ENCODE peak calls at places on chromosomes 11 and 22, in five cellular contexts. B is hepatocyte, H is fibroblast of lung, Z is MM.1S, O is endothelial cell of umbilical vein. C is an unnamed sample.

GRCh38 chr11:72695354-72695753 is 21.1 kb upstream of the PDE2A start:
- DNase-seq in B (no peak), H (no peak), Z (no peak), O (no peak), C (no peak)

GRCh38 chr22:49212002-49212401 is 615.7 kb downstream of the BRD1 start:
- DNase-seq in B (no peak), H (no peak), Z (no peak), O (no peak), C (no peak)

GRCh38 chr11:35029979-35030378 is 109.0 kb upstream of the CD44 start:
- DNase-seq in B (no peak), H (peak; percentile 89), Z (no peak), O (no peak), C (peak; percentile 97)

GRCh38 chr22:27420186-27420816 is 381.3 kb downstream of the MN1 start:
- DNase-seq in B (no peak), H (peak; percentile 49), Z (no peak), O (no peak), C (peak; percentile 30)

GRCh38 chr11:2590131-2590950 is 109.5 kb downstream of the KCNQ1OT1 start:
- DNase-seq in B (no peak), H (no peak), Z (no peak), O (no peak), C (no peak)

GRCh38 chr11:86099727-86100320 is 30.9 kb upstream of the PICALM start:
- DNase-seq in B (peak; percentile 26), H (no peak), Z (no peak), O (no peak), C (peak; percentile 85)

GRCh38 chr11:73372371-73372993 is 3.7 kb upstream of the RELT start:
- DNase-seq in B (no peak), H (no peak), Z (peak; percentile 87), O (peak; percentile 31), C (peak; percentile 63)

GRCh38 chr11:65398362-65398910 is 12.0 kb downstream of the FRMD8 start:
- DNase-seq in B (no peak), H (no peak), Z (no peak), O (no peak), C (no peak)

GRCh38 chr11:69859275-69859934 is 40.2 kb upstream of the FGF3 start:
- DNase-seq in B (no peak), H (no peak), Z (no peak), O (no peak), C (no peak)

GRCh38 chr11:28628412-28628811 is 520.2 kb downstream of the METTL15 start:
- DNase-seq in B (no peak), H (no peak), Z (no peak), O (no peak), C (no peak)

GRCh38 chr11:1749020-1749758 is 1.2 kb downstream of the IFITM10 start:
- DNase-seq in B (peak; percentile 69), H (no peak), Z (no peak), O (no peak), C (peak; percentile 79)

GRCh38 chr22:37061611-37062365 is 10.2 kb downstream of the KCTD17 start:
- DNase-seq in B (no peak), H (no peak), Z (no peak), O (no peak), C (no peak)

GRCh38 chr22:48857202-48857805 is 970.4 kb downstream of the BRD1 start:
- DNase-seq in B (no peak), H (no peak), Z (no peak), O (no peak), C (no peak)

GRCh38 chr22:22031571-22031970 is 49.0 kb upstream of the TOP3B start:
- DNase-seq in B (no peak), H (no peak), Z (no peak), O (no peak), C (no peak)
- H3K4me3 ChIP-seq in B (no peak overlapping the region), H (no peak overlapping the region), Z (no peak overlapping the region), O (no peak overlapping the region), C (no peak overlapping the region)

GRCh38 chr11:47986219-47986618 is 5.9 kb downstream of the PTPRJ start:
- DNase-seq in B (no peak), H (no peak), Z (no peak), O (no peak), C (no peak)

GRCh38 chr11:47989779-47990178 is 9.4 kb downstream of the PTPRJ start:
- DNase-seq in B (no peak), H (no peak), Z (no peak), O (no peak), C (no peak)

GRCh38 chr11:47987310-47987709 is 7.0 kb downstream of the PTPRJ start:
- DNase-seq in B (no peak), H (no peak), Z (no peak), O (no peak), C (no peak)

GRCh38 chr11:47986742-47987141 is 6.4 kb downstream of the PTPRJ start:
- DNase-seq in B (peak; percentile 53), H (no peak), Z (no peak), O (no peak), C (no peak)

DNA sequence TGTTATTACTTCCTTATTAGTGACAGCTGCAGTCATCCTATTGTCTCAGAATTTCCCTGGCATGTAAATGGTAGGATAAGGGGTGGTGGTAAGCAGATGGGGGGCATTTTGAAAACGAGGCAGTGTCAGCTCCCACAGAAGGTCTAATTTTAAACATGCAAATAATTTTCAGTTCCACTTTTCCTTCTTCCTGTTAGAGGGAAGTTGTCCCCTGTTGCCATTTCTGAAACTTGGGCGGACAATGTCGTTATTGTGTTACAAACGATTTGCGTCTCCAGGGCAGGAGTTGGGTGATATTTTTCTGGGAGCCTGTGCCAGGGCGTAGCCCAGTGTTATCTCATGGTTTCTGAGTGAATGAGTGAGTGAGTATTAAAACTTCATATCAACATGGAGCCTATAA is 7.4 kb downstream of the PTPRJ start:
- DNase-seq in B (no peak), H (no peak), Z (no peak), O (no peak), C (no peak)
- H3K4me2 ChIP-seq in B (no peak overlapping the region), H (no peak overlapping the region), Z (no peak overlapping the region), O (no peak overlapping the region), C (no peak overlapping the region)

DNA sequence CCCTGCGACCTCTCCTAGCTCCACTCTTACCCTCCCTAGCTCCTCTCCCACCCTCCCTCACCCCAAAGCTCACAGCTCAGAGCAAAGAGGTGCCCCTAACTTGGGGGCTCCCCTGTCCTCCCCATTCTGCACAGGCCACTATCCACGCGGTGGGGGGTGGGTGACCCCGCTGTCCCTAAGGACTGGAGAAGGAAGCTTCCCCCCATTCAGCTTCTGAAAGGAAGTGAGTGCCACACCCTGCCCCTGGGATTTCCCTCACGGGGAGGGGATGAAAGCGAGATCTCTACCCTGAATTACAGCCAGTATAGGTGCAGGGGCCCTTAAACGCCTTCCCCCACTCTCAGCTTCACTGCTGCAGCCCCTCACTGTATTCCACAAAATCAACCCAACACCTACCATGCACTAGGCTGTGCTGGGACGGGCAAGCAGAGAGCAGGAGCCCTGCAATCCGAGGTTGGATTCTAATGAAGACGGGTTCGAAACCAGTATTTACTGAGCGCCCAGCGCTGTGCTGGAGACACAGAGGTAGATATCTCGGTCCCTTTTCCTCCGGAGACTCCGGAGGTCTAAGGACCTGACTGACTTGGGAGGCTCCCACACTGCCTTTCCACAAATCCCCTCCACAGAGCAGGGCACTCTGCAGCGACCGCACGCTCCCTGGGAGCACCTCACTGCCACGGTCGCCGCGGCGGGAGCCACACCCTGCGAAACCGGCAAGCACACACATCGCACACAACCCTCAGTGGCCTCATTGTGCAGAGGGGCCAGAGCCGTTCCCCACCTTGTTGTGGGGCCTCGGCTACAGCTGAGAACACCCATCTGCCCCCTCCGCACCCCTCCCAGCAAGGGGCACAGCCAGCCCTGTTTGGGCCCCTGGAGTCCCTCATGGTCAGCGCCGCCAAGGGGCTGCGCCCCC is 1.8 kb downstream of the AHNAK start:
- DNase-seq in B (peak; percentile 55), H (no peak), Z (no peak), O (peak; percentile 29), C (peak; percentile 62)
- TF ChIP-seq EZH2 in B (no peak), H (no peak), Z (no peak), O (no peak), C (no peak)

GRCh38 chr11:32434387-32435151 is 770 bp downstream of the WT1 start:
- DNase-seq in B (no peak), H (no peak), Z (no peak), O (no peak), C (no peak)

GRCh38 chr11:32433249-32434115 is 1.9 kb downstream of the WT1 start:
- DNase-seq in B (no peak), H (no peak), Z (no peak), O (no peak), C (no peak)

GRCh38 chr11:32435152-32435480 is 223 bp downstream of the WT1 start:
- DNase-seq in B (no peak), H (no peak), Z (no peak), O (no peak), C (no peak)

GRCh38 chr11:32432565-32433248 is 2.6 kb downstream of the WT1 start:
- DNase-seq in B (no peak), H (no peak), Z (no peak), O (no peak), C (no peak)

GRCh38 chr11:32434116-32434386 is 1.3 kb downstream of the WT1 start:
- DNase-seq in B (no peak), H (no peak), Z (no peak), O (no peak), C (no peak)
- H3K4me3 ChIP-seq in B (no peak overlapping the region), H (no peak overlapping the region), Z (no peak overlapping the region), O (no peak overlapping the region), C (no peak overlapping the region)

DNA sequence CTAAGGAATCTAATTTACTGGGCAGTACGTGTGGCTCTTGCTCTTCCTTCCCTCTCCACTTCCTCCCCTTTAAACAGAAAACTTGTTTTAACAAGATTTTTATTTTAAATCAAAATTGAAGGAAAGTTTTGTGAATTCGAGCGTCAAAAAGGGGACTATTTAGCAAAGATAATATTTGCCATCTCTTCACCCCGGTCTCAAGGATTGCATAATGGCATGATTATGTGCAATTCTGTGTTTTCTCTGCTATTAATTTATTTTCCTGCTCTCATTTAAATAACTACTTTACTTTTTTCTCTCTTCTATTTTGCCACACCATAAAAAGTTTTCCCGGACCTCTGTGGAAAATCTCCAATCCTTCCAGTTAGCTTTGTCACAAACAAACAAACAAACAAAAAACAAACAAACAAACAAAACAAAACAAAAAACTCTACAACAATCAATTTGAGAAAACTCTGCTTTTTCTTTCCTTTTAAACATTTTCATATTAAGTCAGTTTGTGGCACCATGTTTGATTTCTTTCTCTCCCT is 10.2 kb upstream of the PAX6 start:
- DNase-seq in B (no peak), H (no peak), Z (no peak), O (no peak), C (no peak)
- H3K4me2 ChIP-seq in B (no peak overlapping the region), H (no peak overlapping the region), Z (no peak overlapping the region), O (no peak overlapping the region), C (no peak overlapping the region)

DNA sequence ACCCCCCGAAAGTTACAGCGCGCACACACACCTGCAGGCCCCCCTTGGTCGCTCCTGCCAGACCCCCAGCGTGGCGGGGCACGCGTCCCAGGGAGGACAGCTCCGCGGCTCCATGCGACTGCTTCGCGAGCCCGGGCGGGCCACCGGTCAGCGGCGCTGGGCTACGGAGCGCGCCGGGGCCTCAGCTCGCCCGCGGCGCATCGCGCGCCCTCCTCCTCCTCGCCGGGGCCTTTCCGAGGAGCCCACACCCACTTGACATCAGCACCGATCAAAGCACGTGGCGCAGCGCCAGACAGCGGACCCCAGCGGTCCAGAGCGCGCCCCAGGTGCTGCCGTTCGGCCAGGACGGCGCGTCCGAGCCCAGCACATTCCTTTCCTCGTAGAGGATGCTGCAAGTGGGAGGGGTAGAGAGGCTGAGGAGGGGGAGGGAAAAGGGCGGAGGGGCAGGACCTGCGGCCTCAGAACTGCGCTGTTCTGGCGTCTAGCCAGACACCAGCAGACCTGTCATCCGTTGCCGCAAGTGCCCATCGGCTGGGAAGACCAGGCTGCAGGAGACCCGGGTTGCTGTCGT is 88.6 kb downstream of the PLEKHA7 start:
- DNase-seq in B (peak; percentile 80), H (peak; percentile 21), Z (peak; percentile 86), O (peak; percentile 46), C (peak; percentile 62)
- TF ChIP-seq EZH2 in B (no peak), H (no peak), Z (no peak), O (no peak), C (no peak)